ENCODE peak calls at places on chromosomes 2 and 18, in nine cellular contexts. T is A549, Z is esophagus muscularis mucosa, W is suprapubic skin, H is tibial nerve, J is K562, F is transverse colon, P is stomach, S is sigmoid colon. I is an unnamed sample.

GRCh38 chr2:159855153-159856140 is 57.4 kb upstream of the CD302 start:
- DNase-seq in W (no peak), P (no peak), S (no peak), H (no peak), Z (no peak), J (no peak), F (no peak), T (no peak), I (no peak)

GRCh38 chr2:46014911-46015654 is 282.1 kb upstream of the EPAS1 start:
- DNase-seq in W (no peak), J (no peak), F (no peak), T (no peak), S (no peak), H (no peak), P (no peak), Z (peak; percentile 70), I (no peak)

GRCh38 chr2:111046670-111047069 is 74.0 kb upstream of the BCL2L11 start:
- DNase-seq in H (no peak), P (no peak), F (no peak), T (no peak), Z (peak; percentile 53), S (no peak), W (no peak), J (no peak), I (no peak)

GRCh38 chr18:75247041-75247551 is 36.5 kb downstream of the TSHZ1 start:
- DNase-seq in W (no peak), J (no peak), H (no peak), P (no peak), F (no peak), Z (no peak), T (no peak), S (no peak), I (no peak)

GRCh38 chr2:163878718-163879117 is 142.9 kb upstream of the FIGN start:
- DNase-seq in Z (no peak), W (no peak), P (peak; percentile 37), F (no peak), T (no peak), S (no peak), J (peak; percentile 21), H (no peak), I (no peak)

GRCh38 chr18:64966667-64967066 is 784.1 kb upstream of the CDH7 start:
- DNase-seq in W (no peak), S (no peak), J (no peak), Z (no peak), P (no peak), H (no peak), T (no peak), F (no peak), I (no peak)

GRCh38 chr2:53635681-53636080 is 131.9 kb upstream of the CHAC2 start:
- DNase-seq in T (no peak), F (no peak), P (no peak), H (no peak), Z (peak; percentile 47), W (no peak), S (no peak), J (no peak), I (no peak)

GRCh38 chr2:168178925-168179324 is 68.5 kb downstream of the STK39 start:
- DNase-seq in S (no peak), P (no peak), J (no peak), H (no peak), W (no peak), F (no peak), T (no peak), Z (peak; percentile 74), I (no peak)

GRCh38 chr2:235669269-235669831 is 175.5 kb downstream of the AGAP1 start:
- DNase-seq in W (no peak), P (peak; percentile 72), H (peak; percentile 31), Z (no peak), J (no peak), S (peak; percentile 84), T (peak; percentile 41), F (peak; percentile 77), I (peak; percentile 73)

GRCh38 chr2:23401427-23402204 is 16.6 kb downstream of the KLHL29 start:
- DNase-seq in P (no peak), T (no peak), F (no peak), Z (no peak), H (no peak), S (no peak), J (no peak), W (no peak), I (no peak)

GRCh38 chr2:23402205-23402740 is 17.3 kb downstream of the KLHL29 start:
- DNase-seq in F (no peak), Z (no peak), P (no peak), S (no peak), J (no peak), W (no peak), T (no peak), H (no peak), I (no peak)

GRCh38 chr2:23399674-23400261 is 14.8 kb downstream of the KLHL29 start:
- DNase-seq in F (no peak), W (no peak), T (no peak), S (no peak), J (no peak), Z (no peak), P (no peak), H (no peak), I (no peak)

GRCh38 chr2:23400703-23401102 is 15.7 kb downstream of the KLHL29 start:
- DNase-seq in W (no peak), F (no peak), S (no peak), Z (no peak), J (no peak), H (no peak), T (no peak), P (no peak), I (no peak)

DNA sequence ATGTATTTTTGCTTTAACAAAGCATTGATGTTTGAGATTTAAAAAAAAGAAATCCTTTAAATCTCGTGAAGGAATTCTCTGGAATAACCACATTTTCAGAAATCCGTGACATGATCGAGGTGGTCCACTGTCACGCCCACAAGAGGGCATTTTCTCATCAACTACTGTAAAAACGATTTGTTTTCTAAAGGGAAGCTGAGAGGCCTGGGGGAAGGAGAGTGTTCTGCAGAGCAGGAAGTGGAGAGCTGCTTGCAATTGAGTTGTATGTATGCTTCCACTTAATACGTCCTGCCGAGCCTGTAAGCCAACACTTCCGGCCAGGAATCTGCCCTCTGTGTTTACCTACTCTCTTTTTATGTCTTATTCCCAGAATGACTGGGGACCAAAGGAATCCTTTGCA is 19.4 kb downstream of the KLHL29 start:
- DNase-seq in S (peak; percentile 71), P (no peak), H (no peak), W (no peak), Z (no peak), J (no peak), T (peak; percentile 28), F (peak; percentile 71), I (peak; percentile 46)
- TF ChIP-seq EP300 in S (no peak), P (no peak), H (no peak), W (no peak), Z (no peak), J (no peak), T (no peak), F (no peak), I (no peak)

GRCh38 chr2:161122772-161123530 is 37.3 kb upstream of the TANK start:
- DNase-seq in Z (no peak), W (no peak), T (peak; percentile 75), F (peak; percentile 49), J (peak; percentile 29), P (no peak), H (no peak), S (peak; percentile 75), I (peak; percentile 42)
- H3K4me3 ChIP-seq in Z (no peak overlapping the region), W (peak overlapping the region; percentile 21), T (no peak overlapping the region), F (no peak overlapping the region), J (no peak overlapping the region), P (no peak overlapping the region), H (no peak overlapping the region), S (no peak overlapping the region), I (peak overlapping the region; percentile 17)

GRCh38 chr2:226759768-226760167 is 39.9 kb downstream of the IRS1 start:
- DNase-seq in J (no peak), F (no peak), T (no peak), W (no peak), P (no peak), H (no peak), S (no peak), Z (no peak), I (no peak)

GRCh38 chr2:226758886-226759660 is 40.5 kb downstream of the IRS1 start:
- DNase-seq in P (no peak), W (no peak), Z (no peak), S (no peak), J (no peak), T (no peak), F (no peak), H (no peak), I (no peak)

GRCh38 chr2:226752887-226753286 is 46.7 kb downstream of the IRS1 start:
- DNase-seq in Z (no peak), J (no peak), F (no peak), T (no peak), S (no peak), W (no peak), P (no peak), H (no peak), I (no peak)

GRCh38 chr2:226756131-226756530 is 43.5 kb downstream of the IRS1 start:
- DNase-seq in J (no peak), F (no peak), Z (no peak), T (peak; percentile 40), S (no peak), W (no peak), P (no peak), H (no peak), I (no peak)

DNA sequence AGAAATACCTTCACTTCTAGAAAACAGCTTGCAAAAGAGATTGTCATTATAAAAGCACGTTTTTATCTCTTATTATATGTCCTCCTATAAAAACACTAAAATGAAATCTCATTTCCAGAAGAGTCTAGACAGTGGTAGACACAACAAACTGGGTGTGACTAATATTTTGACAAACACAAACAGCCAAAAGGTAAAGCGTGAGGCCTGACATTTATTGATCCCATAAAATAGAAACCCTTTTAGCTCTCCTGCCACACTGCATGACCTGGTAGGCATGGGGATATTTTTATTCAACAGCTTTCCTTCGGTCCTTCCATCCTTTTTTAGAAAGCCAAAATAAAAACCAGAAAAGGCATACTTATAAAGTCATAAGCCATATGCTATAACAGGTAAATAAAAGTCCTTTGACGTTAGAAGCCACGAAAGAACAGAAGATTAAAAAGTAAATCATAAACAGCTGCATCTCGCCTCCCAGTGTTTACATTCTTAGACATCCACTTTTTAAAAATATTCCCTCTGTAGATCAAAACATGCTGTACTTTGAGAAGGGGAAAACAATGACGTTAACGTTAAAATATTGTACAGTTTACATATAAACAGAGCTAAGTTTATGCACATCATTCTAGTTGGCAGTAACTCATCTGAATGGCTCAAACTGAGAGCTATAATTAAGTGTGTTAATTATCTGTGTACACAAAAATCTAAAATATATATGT is 44.6 kb downstream of the IRS1 start:
- DNase-seq in F (no peak), P (no peak), T (no peak), Z (no peak), S (no peak), H (no peak), J (no peak), W (no peak), I (no peak)
- H3K27ac ChIP-seq in F (peak overlapping the region; percentile 66), P (peak overlapping the region; percentile 66), T (peak overlapping the region; percentile 77), Z (peak overlapping the region; percentile 76), S (peak overlapping the region; percentile 65), H (no peak overlapping the region), J (no peak overlapping the region), W (peak overlapping the region; percentile 65), I (no peak overlapping the region)

GRCh38 chr18:28267276-28267675 is 90.3 kb upstream of the CDH2 start:
- DNase-seq in T (no peak), Z (no peak), S (no peak), J (no peak), H (no peak), P (no peak), F (no peak), W (no peak), I (no peak)

GRCh38 chr18:28267878-28268625 is 91.1 kb upstream of the CDH2 start:
- DNase-seq in T (no peak), P (no peak), W (no peak), J (no peak), H (no peak), S (no peak), F (no peak), Z (no peak), I (no peak)

GRCh38 chr18:28269750-28270149 is 92.8 kb upstream of the CDH2 start:
- DNase-seq in T (no peak), P (no peak), W (no peak), S (no peak), Z (no peak), F (no peak), J (no peak), H (no peak), I (no peak)
- TF ChIP-seq EP300 in T (no peak), P (no peak), W (no peak), S (no peak), Z (no peak), F (no peak), J (no peak), H (no peak), I (no peak)